ENCODE peak calls at places on chromosome 12, in ten cellular contexts. V is stimulated activated CD8-positive, alpha-beta memory T cell treated with anti-CD3 and anti-CD28 coated beads, Interleukin-2, amount 100 ng/mL, for 1 hour; P is stimulated activated naive CD8-positive, alpha-beta T cell treated with anti-CD3 and anti-CD28 coated beads, Interleukin-15, Interleukin-2, amounts not matched to agents 100 U/mL and 50 U/mL, for 24 hours; Y is nephron progenitor cell; Z is RWPE2; L is HEK293T; I is NCI-H1105; O is endodermal cell; H is A549; M is EL. B is an unnamed sample.

GRCh38 chr12:92505373-92506340 is 197.1 kb upstream of the PLEKHG7 start:
- DNase-seq in V (no peak), P (peak), Y (peak), Z (no peak), L (no peak), I (no peak), O (no peak), H (no peak), M (no peak), B (peak)

GRCh38 chr12:43847427-43847826 is 11.5 kb downstream of the TMEM117 start:
- DNase-seq in V (no peak), P (no peak), Y (no peak), Z (no peak), L (no peak), I (no peak), O (no peak), H (no peak), M (peak), B (no peak)

GRCh38 chr12:15540469-15540872 is 218.2 kb downstream of the PTPRO start:
- DNase-seq in V (no peak), P (no peak), Y (no peak), Z (no peak), L (no peak), I (no peak), O (no peak), H (no peak), M (peak), B (no peak)

GRCh38 chr12:51391047-51391837 is at the start of gene GALNT6:
- DNase-seq in V (peak), P (peak), Y (peak), Z (no peak), L (peak), I (no peak), O (peak), H (peak), M (peak), B (peak)

GRCh38 chr12:103928736-103929050 is 1.5 kb upstream of the HSP90B1 start:
- DNase-seq in V (peak), P (peak), Y (no peak), Z (no peak), L (no peak), I (no peak), O (no peak), H (no peak), M (no peak), B (no peak)

GRCh38 chr12:102406033-102406584 is 74.3 kb downstream of the IGF1 start:
- DNase-seq in V (no peak), P (no peak), Y (no peak), Z (no peak), L (no peak), I (peak), O (peak), H (no peak), M (no peak), B (peak)

GRCh38 chr12:69544087-69544486 is 41.2 kb upstream of the CCT2 start:
- DNase-seq in V (no peak), P (no peak), Y (no peak), Z (no peak), L (no peak), I (no peak), O (no peak), H (no peak), M (no peak), B (no peak)

GRCh38 chr12:100842156-100842555 is 47.6 kb downstream of the ANO4 start:
- DNase-seq in V (no peak), P (no peak), Y (no peak), Z (no peak), L (no peak), I (no peak), O (no peak), H (no peak), M (no peak), B (peak)

GRCh38 chr12:6276936-6277615 is 33.4 kb upstream of the PLEKHG6 start:
- DNase-seq in V (no peak), P (no peak), Y (no peak), Z (no peak), L (no peak), I (no peak), O (peak), H (no peak), M (no peak), B (no peak)

GRCh38 chr12:94225924-94226630 is 77.7 kb downstream of the PLXNC1 start:
- DNase-seq in V (no peak), P (no peak), Y (no peak), Z (no peak), L (no peak), I (no peak), O (peak), H (no peak), M (no peak), B (no peak)

GRCh38 chr12:76449572-76449971 is 101.4 kb upstream of the BBS10 start:
- DNase-seq in V (no peak), P (no peak), Y (no peak), Z (no peak), L (no peak), I (no peak), O (no peak), H (no peak), M (peak), B (no peak)

GRCh38 chr12:20144341-20144740 is 224.0 kb upstream of the PDE3A start:
- DNase-seq in V (no peak), P (no peak), Y (no peak), Z (no peak), L (no peak), I (no peak), O (no peak), H (no peak), M (no peak), B (no peak)

GRCh38 chr12:67980391-67980790 is 8.9 kb upstream of the IFNG-AS1 start:
- DNase-seq in V (no peak), P (no peak), Y (no peak), Z (no peak), L (no peak), I (no peak), O (no peak), H (no peak), M (no peak), B (no peak)

GRCh38 chr12:116969615-116970575 is 59.1 kb downstream of the FBXW8 start:
- DNase-seq in V (no peak), P (no peak), Y (no peak), Z (no peak), L (no peak), I (peak), O (peak), H (no peak), M (no peak), B (no peak)